ENCODE peak calls at places on chromosomes 11 and 22, in five cellular contexts. I is cardiac muscle cell, W is kidney, M is GM23338, U is sigmoid colon. O is an unnamed sample.

GRCh38 chr11:35343033-35343598 is 76.2 kb downstream of the SLC1A2 start:
- DNase-seq in I (no peak), W (no peak), M (no peak), U (no peak), O (no peak)

GRCh38 chr11:107731911-107732310 is 20.1 kb upstream of the SLN start:
- DNase-seq in I (no peak), W (no peak), M (no peak), U (no peak), O (no peak)

GRCh38 chr11:108019870-108020540 is 11.3 kb downstream of the CUL5 start:
- DNase-seq in I (peak; percentile 34), W (no peak), M (no peak), U (no peak), O (no peak)

GRCh38 chr11:57340228-57340627 is 2.1 kb downstream of the P2RX3 start:
- DNase-seq in I (peak; percentile 46), W (no peak), M (peak; percentile 64), U (no peak), O (peak; percentile 78)

GRCh38 chr11:29019960-29020683 is 911.9 kb downstream of the METTL15 start:
- DNase-seq in I (peak; percentile 66), W (no peak), M (peak; percentile 58), U (no peak), O (peak; percentile 1)

GRCh38 chr11:75024068-75024449 is 35.3 kb downstream of the NEU3 start:
- DNase-seq in I (no peak), W (no peak), M (no peak), U (no peak), O (no peak)

GRCh38 chr11:34213366-34213765 is 107.9 kb downstream of the NAT10 start:
- DNase-seq in I (no peak), W (no peak), M (no peak), U (no peak), O (no peak)

GRCh38 chr11:122661182-122661945 is 5.8 kb downstream of the UBASH3B start:
- DNase-seq in I (no peak), W (no peak), M (no peak), U (no peak), O (no peak)

GRCh38 chr22:46374663-46375474 is 39.4 kb downstream of the TRMU start:
- DNase-seq in I (no peak), W (no peak), M (no peak), U (no peak), O (peak; percentile 64)

GRCh38 chr11:86576946-86577624 is 95.3 kb downstream of the ME3 start:
- DNase-seq in I (no peak), W (no peak), M (no peak), U (no peak), O (no peak)

GRCh38 chr11:79206951-79207350 is 233.9 kb downstream of the TENM4 start:
- DNase-seq in I (no peak), W (no peak), M (peak; percentile 50), U (no peak), O (peak; percentile 22)

GRCh38 chr11:27735281-27735680 is 35.0 kb upstream of the BDNF start:
- DNase-seq in I (peak; percentile 29), W (no peak), M (no peak), U (no peak), O (no peak)

GRCh38 chr22:39431821-39432251 is 25.0 kb upstream of the MGAT3 start:
- DNase-seq in I (peak; percentile 26), W (peak; percentile 85), M (no peak), U (no peak), O (no peak)

GRCh38 chr22:39530692-39531331 is 1.7 kb downstream of the RPS19BP1 start:
- DNase-seq in I (peak; percentile 61), W (peak; percentile 57), M (peak; percentile 89), U (no peak), O (peak; percentile 75)

GRCh38 chr11:123054301-123055065 is 7.5 kb downstream of the HSPA8 start:
- DNase-seq in I (peak; percentile 82), W (no peak), M (peak; percentile 95), U (no peak), O (peak; percentile 75)

GRCh38 chr11:27263046-27263445 is 100.0 kb downstream of the CCDC34 start:
- DNase-seq in I (no peak), W (no peak), M (no peak), U (no peak), O (no peak)

GRCh38 chr11:66723693-66724092 is 5.3 kb downstream of the SPTBN2 start:
- DNase-seq in I (no peak), W (no peak), M (no peak), U (no peak), O (no peak)
- H3K4me3 ChIP-seq in I (no peak overlapping the region), W (no peak overlapping the region), M (no peak overlapping the region), U (no peak overlapping the region), O (no peak overlapping the region)

DNA sequence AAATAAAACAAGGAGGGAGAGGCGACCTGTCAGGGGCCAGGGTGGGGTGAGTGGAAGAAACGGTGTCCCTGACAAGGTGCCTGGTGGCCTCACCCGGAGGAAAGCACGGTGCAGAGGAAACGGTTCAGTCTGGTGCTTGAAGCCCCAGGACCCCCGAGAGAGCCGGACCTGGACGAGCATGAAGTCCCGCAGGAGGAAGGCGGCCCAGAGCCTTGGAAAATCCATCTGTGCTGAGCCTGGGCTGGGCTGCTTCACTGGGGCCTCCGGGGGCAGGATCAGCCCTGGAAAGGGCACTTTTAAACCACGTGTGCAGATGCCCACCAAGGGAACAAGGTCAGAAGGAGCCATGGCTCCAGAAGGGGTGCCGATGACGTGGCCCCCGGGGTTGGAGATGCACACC is 467.3 kb downstream of the OPCML start:
- DNase-seq in I (no peak), W (no peak), M (no peak), U (no peak), O (peak; percentile 47)
- H3K4me3 ChIP-seq in I (peak overlapping the region; percentile 28), W (peak overlapping the region; percentile 54), M (peak overlapping the region; percentile 77), U (peak overlapping the region; percentile 59), O (peak overlapping the region; percentile 63)

DNA sequence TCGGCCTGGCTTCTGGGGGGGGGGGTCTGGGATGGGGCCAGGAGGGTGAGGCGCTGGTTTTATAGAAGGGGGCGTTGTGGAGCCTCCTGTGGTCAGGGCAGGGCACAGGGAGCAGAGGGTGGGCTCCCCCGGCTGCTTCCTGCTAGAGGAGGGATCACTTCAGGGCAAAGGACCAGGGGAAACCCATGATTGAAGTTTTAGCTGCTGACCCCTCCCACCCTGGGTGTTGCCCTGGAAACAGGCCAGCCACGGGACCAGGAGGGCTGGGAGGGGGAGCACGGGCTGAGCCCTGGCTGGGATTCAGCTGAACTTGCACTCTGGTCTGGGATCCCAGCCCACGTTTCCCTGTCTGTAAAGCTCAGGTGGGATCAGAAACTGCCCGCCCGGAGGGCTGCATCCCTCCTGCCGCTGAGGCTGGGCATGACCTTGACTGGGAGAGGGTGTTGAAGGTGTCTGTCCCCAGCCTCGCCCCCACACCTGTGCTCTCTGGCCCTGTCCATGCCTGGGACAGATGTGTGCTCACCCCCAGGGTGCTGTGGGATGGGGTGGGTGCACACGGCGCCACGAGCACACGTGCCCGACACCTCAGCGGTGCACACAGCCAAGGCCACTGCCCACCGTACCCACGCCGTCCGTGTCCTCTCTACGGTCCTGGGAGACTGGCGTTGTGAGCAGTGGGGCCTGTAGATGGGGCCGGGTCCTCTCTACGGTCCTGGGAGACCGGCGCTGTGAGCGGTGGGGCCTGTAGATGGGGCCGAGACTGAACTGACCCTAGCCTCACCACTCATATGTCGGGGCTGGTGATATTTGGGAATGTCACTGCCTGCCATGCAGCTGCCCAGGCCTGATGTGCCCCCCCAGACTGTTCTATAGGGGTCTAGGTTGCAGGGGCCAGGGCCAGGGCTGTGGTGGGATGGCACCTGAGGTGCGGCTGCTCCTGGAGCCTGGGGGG is 2.3 kb downstream of the TSPAN4 start:
- DNase-seq in I (peak; percentile 98), W (peak; percentile 98), M (peak; percentile 94), U (peak; percentile 99), O (peak; percentile 97)
- H3K4me3 ChIP-seq in I (no peak overlapping the region), W (peak overlapping the region; percentile 30), M (peak overlapping the region; percentile 98), U (peak overlapping the region; percentile 91), O (peak overlapping the region; percentile 70)

GRCh38 chr11:65786008-65786785 is 666 bp upstream of the OVOL1 start:
- DNase-seq in I (no peak), W (peak; percentile 81), M (peak; percentile 62), U (no peak), O (peak; percentile 84)
- H3K4me3 ChIP-seq in I (peak overlapping the region; percentile 20), W (no peak overlapping the region), M (peak overlapping the region; percentile 63), U (peak overlapping the region; percentile 28), O (peak overlapping the region; percentile 33)

O was measured in H7.